ENCODE peak calls at places on chromosomes 12 and 14, in four cellular contexts. I is small intestine, W is adrenal gland, D is aorta. K is an unnamed sample.

GRCh38 chr12:114885501-114885900 is 201.5 kb upstream of the TBX3 start:
- DNase-seq in W (no peak), I (no peak), D (no peak), K (no peak)

GRCh38 chr14:63435838-63436237 is 107.3 kb downstream of the PPP2R5E start:
- DNase-seq in W (peak), D (peak), I (no peak), K (peak)

GRCh38 chr12:125185740-125186470 is 120.7 kb downstream of the AACS start:
- DNase-seq in D (peak), I (peak), W (peak), K (no peak)

GRCh38 chr14:54683882-54684794 is 117.2 kb downstream of the SAMD4A start:
- DNase-seq in W (no peak), D (peak), I (no peak), K (no peak)

GRCh38 chr14:81062816-81063215 is 107.4 kb downstream of the TSHR start:
- DNase-seq in I (no peak), D (no peak), W (no peak), K (no peak)

GRCh38 chr12:117582135-117582784 is 220.8 kb upstream of the NOS1 start:
- DNase-seq in W (no peak), I (no peak), D (no peak), K (no peak)

GRCh38 chr14:101022121-101022520 is 118.6 kb upstream of the RTL1 start:
- DNase-seq in D (peak), W (peak), I (no peak), K (no peak)

GRCh38 chr12:71748081-71748850 is 6.4 kb upstream of the RAB21 start:
- DNase-seq in W (no peak), I (no peak), D (no peak), K (no peak)

GRCh38 chr14:53411110-53411509 is 258.0 kb upstream of the DDHD1 start:
- DNase-seq in I (no peak), D (no peak), W (no peak), K (no peak)

GRCh38 chr14:23605931-23606585 is 27.5 kb upstream of the JPH4 start:
- DNase-seq in D (no peak), W (no peak), I (no peak), K (no peak)

GRCh38 chr14:92701826-92702225 is 46.6 kb downstream of the LGMN start:
- DNase-seq in W (no peak), I (no peak), D (no peak), K (no peak)

GRCh38 chr14:47919334-47919846 is 244.0 kb upstream of the MDGA2 start:
- DNase-seq in D (no peak), I (no peak), W (no peak), K (no peak)

GRCh38 chr12:21476949-21477348 is 24.5 kb downstream of the RECQL start:
- DNase-seq in I (no peak), D (no peak), W (no peak), K (no peak)

GRCh38 chr14:84819528-84819927 is 710.4 kb upstream of the FLRT2 start:
- DNase-seq in W (no peak), I (no peak), D (no peak), K (no peak)

DNA sequence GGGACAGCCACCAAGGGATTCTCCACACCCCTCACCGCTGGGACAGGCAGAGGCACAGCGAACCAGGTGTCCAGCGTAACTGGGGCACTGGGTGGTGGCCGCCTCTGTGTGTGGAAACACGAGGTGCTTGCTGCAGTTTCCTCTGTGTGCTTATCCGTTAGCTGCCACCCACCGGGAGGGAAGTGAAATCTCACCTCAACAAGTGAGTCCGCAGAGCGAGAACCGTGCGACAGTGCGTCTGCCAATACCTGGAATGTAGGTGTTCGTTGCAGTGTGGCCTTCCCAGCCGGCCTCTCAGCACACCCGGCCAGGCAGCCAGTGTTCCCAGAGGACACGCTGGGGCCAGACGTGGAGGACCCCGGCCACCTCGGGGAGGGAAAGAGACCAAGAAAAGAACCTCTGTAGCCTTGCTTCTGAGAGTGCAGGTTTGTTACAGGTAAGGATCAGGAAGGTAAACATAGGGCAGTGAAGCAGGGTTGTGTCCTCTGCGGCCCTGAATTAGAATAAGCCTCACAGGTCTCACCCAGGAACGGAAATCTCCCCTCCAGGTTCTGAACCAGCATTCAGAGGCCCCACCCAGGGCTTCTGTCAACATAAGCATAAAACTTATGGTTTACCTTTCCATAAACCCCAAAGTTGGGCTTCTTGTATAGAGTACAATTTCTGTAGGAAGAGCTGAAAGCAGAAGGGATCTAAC is 1.5 kb downstream of the BCL2L14 start:
- DNase-seq in D (no peak), W (no peak), I (peak), K (no peak)
- H3K4me3 ChIP-seq in D (no peak), W (no peak), I (no peak), K (no peak)

DNA sequence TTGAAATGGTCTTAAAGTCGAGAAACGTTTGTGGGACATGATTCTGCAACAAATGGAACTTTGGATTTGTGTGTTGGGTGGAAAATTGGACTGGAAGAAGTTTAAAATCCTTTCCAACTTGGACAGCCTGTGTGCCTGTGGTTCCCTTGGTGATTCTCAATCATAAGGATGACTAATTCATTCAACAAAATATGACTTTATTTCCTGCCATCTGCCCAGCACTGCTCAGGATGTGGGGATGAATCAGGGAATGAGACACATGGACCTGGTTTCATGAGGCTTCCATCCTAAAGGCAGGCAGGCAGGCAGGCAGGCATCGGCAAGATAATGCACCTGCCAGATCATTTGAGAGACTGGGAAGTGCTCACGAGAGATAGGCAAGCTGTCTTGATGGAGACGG is 57.3 kb upstream of the TMEM132D start:
- DNase-seq in W (no peak), I (no peak), D (no peak), K (no peak)
- H3K4me3 ChIP-seq in W (no peak), I (no peak), D (no peak), K (no peak)

GRCh38 chr12:76747245-76747644 is 16.7 kb upstream of the ZDHHC17 start:
- DNase-seq in I (no peak), W (no peak), D (no peak), K (no peak)
- H3K4me3 ChIP-seq in I (no peak), W (no peak), D (no peak), K (no peak)

GRCh38 chr14:78598046-78598652 is 428.0 kb downstream of the NRXN3 start:
- DNase-seq in W (peak), D (no peak), I (peak), K (peak)
- H3K4me3 ChIP-seq in W (no peak), D (no peak), I (no peak), K (no peak)

GRCh38 chr14:42469637-42470426 is 863.2 kb downstream of the LRFN5 start:
- DNase-seq in D (no peak), I (no peak), W (no peak), K (no peak)
- H3K4me3 ChIP-seq in D (no peak), I (no peak), W (no peak), K (no peak)

GRCh38 chr12:89573081-89573810 is 47.4 kb upstream of the POC1B start:
- DNase-seq in D (no peak), I (no peak), W (no peak), K (no peak)

GRCh38 chr12:89574736-89575208 is 48.9 kb upstream of the POC1B start:
- DNase-seq in W (peak), D (no peak), I (no peak), K (no peak)

GRCh38 chr12:89568484-89568883 is 42.6 kb upstream of the POC1B start:
- DNase-seq in D (no peak), W (no peak), I (no peak), K (no peak)

GRCh38 chr12:89575405-89575804 is 49.6 kb upstream of the POC1B start:
- DNase-seq in D (no peak), W (no peak), I (no peak), K (no peak)

DNA sequence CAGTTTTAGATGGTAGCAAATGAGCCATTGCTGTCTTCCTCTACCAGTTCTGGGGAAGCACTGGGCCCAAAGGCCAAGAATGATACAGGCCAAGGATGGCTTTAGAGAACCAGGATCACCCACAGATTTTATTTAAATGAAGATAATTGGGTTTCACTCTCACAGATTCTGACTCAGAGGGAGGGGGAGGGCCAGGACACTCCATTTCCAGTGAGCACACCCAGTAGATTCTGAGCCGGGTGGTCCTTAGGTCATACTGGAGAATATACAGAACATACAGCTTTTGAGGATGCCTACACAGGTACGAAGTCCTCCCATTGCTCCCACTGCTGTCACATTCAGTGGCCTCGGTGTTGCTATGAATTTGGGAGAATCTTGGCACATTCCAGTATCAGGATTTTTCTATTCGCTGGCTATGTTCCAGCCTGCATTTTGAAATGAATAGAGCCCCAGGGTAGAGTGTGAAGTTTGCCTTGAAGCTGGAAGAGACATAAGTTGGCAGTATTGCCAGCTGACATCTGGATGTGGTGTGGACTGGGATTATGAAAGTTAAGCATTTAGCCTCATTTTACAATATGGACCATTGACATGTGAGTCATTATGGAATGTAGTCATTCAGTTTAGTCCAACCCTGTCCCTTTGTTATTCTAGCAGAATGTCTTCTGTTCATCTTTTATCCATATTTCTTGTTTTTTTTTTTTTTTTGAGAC is 45.8 kb upstream of the POC1B start:
- DNase-seq in I (no peak), D (no peak), W (no peak), K (no peak)
- H3K4me3 ChIP-seq in I (no peak), D (no peak), W (no peak), K (no peak)

DNA sequence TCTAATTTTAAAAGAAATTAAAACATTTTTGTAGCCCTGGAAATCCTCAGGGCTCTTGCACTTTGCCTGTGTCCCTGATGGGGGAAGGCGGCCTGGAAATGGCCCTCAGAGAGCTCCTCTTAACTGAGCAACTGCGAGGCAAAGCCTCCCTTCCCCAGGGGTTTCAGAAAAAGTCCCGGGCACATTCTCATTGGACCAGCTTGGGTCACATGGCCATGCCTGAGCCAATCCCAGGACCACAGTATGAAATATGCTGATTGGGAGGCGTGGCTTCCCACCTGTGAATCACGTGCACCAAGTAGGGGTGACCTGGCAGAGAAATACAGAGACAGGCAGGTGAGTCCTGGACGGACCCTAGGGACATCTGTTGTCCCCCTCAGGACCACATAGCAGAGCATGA is 90.4 kb upstream of the SFSWAP start:
- DNase-seq in I (no peak), W (no peak), D (no peak), K (no peak)
- H3K4me3 ChIP-seq in I (no peak), W (no peak), D (no peak), K (no peak)

DNA sequence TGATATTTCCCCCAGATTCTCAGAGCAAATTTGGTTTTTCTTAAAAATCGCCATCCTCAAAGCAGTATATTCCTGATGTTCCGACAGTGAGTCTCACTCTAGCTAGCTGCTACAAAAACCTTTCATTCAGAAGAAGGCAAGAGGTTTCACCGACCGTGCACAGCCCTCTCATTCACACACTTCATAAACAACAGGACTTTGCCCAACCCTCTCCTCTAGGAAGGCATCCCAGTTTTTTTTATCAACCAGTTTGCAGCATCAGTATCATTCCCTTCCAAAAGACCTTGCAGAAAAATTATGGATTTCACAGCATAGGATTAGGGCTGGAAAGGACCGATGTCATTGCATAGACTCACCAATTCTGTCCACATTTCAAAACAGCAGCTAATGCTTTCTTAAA is 732 bp downstream of the SVOP start:
- DNase-seq in W (no peak), I (no peak), D (no peak), K (no peak)
- H3K4me3 ChIP-seq in W (no peak), I (no peak), D (no peak), K (no peak)

GRCh38 chr12:109111775-109112491 is 4.5 kb upstream of the ACACB start:
- DNase-seq in I (peak), D (peak), W (peak), K (no peak)
- H3K4me3 ChIP-seq in I (no peak), D (peak), W (peak), K (peak)

GRCh38 chr12:7302536-7303113 is 1.2 kb upstream of the ACSM4 start:
- DNase-seq in I (no peak), W (no peak), D (no peak), K (no peak)

GRCh38 chr12:7303230-7303629 is 642 bp upstream of the ACSM4 start:
- DNase-seq in D (no peak), W (no peak), I (no peak), K (no peak)

GRCh38 chr12:7303772-7304171 is at the start of gene ACSM4:
- DNase-seq in D (no peak), I (no peak), W (no peak), K (no peak)

GRCh38 chr12:7310070-7310469 is 6.2 kb downstream of the ACSM4 start:
- DNase-seq in I (no peak), D (no peak), W (no peak), K (no peak)

GRCh38 chr12:7304456-7304855 is 584 bp downstream of the ACSM4 start:
- DNase-seq in W (no peak), D (no peak), I (no peak), K (no peak)
- H3K4me3 ChIP-seq in W (no peak), D (no peak), I (no peak), K (no peak)

K was measured in retinal pigment epithelial cell.